ENCODE peak calls at places on chromosomes 16 and 17, in seven cellular contexts. R, U, E, V, Y, G and B are unnamed samples.

GRCh38 chr16:30005341-30006094 is 5.3 kb downstream of the DOC2A start:
- DNase-seq in R (no peak), U (peak), E (no peak), V (no peak), Y (no peak), G (no peak), B (peak)

GRCh38 chr17:68295086-68295485 is 3.8 kb downstream of the ARSG start:
- DNase-seq in R (no peak), U (no peak), E (no peak), V (no peak), Y (no peak), G (no peak), B (no peak)

GRCh38 chr16:65776639-65777183 is 589.8 kb upstream of the CDH5 start:
- DNase-seq in R (no peak), U (no peak), E (no peak), V (no peak), Y (no peak), G (no peak), B (no peak)

GRCh38 chr16:68590201-68590994 is 51.3 kb downstream of the ZFP90 start:
- DNase-seq in R (peak), U (peak), E (peak), V (no peak), Y (peak), G (peak), B (peak)

GRCh38 chr16:85211247-85211910 is 99.1 kb upstream of the CIBAR2 start:
- DNase-seq in R (no peak), U (peak), E (no peak), V (no peak), Y (no peak), G (no peak), B (no peak)

GRCh38 chr16:85424260-85425060 is 188.7 kb upstream of the GSE1 start:
- DNase-seq in R (no peak), U (no peak), E (no peak), V (no peak), Y (peak), G (no peak), B (peak)

GRCh38 chr17:61325382-61326073 is 74.1 kb upstream of the TBX2 start:
- DNase-seq in R (no peak), U (peak), E (no peak), V (no peak), Y (no peak), G (no peak), B (no peak)

GRCh38 chr17:2060681-2061440 is 6.0 kb downstream of the HIC1 start:
- DNase-seq in R (no peak), U (peak), E (no peak), V (no peak), Y (no peak), G (no peak), B (no peak)

GRCh38 chr17:31078290-31078689 is 16.5 kb upstream of the NF1 start:
- DNase-seq in R (no peak), U (no peak), E (no peak), V (no peak), Y (no peak), G (peak), B (no peak)

GRCh38 chr17:74742153-74742515 is 5.1 kb downstream of the RAB37 start:
- DNase-seq in R (no peak), U (no peak), E (no peak), V (no peak), Y (no peak), G (no peak), B (no peak)

GRCh38 chr17:68843522-68843921 is 111.7 kb downstream of the ABCA8 start:
- DNase-seq in R (no peak), U (no peak), E (no peak), V (peak), Y (no peak), G (no peak), B (no peak)

GRCh38 chr16:668519-669171 is 713 bp downstream of the RHOT2 start:
- DNase-seq in R (no peak), U (peak), E (no peak), V (no peak), Y (no peak), G (no peak), B (peak)

GRCh38 chr17:7560172-7561027 is 1.3 kb upstream of the SENP3 start:
- DNase-seq in R (peak), U (peak), E (no peak), V (peak), Y (peak), G (peak), B (peak)

GRCh38 chr17:27306276-27306820 is 12.4 kb downstream of the WSB1 start:
- DNase-seq in R (no peak), U (no peak), E (no peak), V (no peak), Y (no peak), G (no peak), B (no peak)

GRCh38 chr16:58474296-58474695 is 25.6 kb upstream of the NDRG4 start:
- DNase-seq in R (no peak), U (no peak), E (no peak), V (no peak), Y (no peak), G (no peak), B (no peak)

GRCh38 chr16:86498155-86498651 is 12.1 kb upstream of the FOXF1 start:
- DNase-seq in R (no peak), U (no peak), E (no peak), V (no peak), Y (no peak), G (no peak), B (no peak)

GRCh38 chr17:28335959-28336871 is 654 bp downstream of the TNFAIP1 start:
- DNase-seq in R (peak), U (peak), E (no peak), V (peak), Y (peak), G (peak), B (peak)

GRCh38 chr17:57255182-57255775 is 1.0 kb upstream of the MSI2 start:
- DNase-seq in R (no peak), U (no peak), E (no peak), V (no peak), Y (no peak), G (no peak), B (no peak)

GRCh38 chr17:49992933-49993422 is 2.0 kb downstream of the DLX3 start:
- DNase-seq in R (no peak), U (no peak), E (no peak), V (no peak), Y (no peak), G (no peak), B (no peak)

GRCh38 chr16:12024429-12024828 is 47.9 kb downstream of the SNX29 start:
- DNase-seq in R (no peak), U (no peak), E (no peak), V (no peak), Y (no peak), G (no peak), B (no peak)

GRCh38 chr17:33375086-33375485 is 82.0 kb upstream of the ASIC2 start:
- DNase-seq in R (no peak), U (no peak), E (no peak), V (no peak), Y (peak), G (no peak), B (no peak)

GRCh38 chr16:56331399-56331798 is 93.9 kb downstream of the AMFR start:
- DNase-seq in R (no peak), U (no peak), E (no peak), V (no peak), Y (no peak), G (no peak), B (no peak)

GRCh38 chr16:14324581-14324980 is 253.5 kb downstream of the MRTFB start:
- DNase-seq in R (no peak), U (peak), E (no peak), V (no peak), Y (no peak), G (no peak), B (no peak)

GRCh38 chr17:43308999-43309398 is 75.2 kb upstream of the RNU2-1 start:
- DNase-seq in R (no peak), U (no peak), E (no peak), V (no peak), Y (peak), G (no peak), B (no peak)

GRCh38 chr17:64538508-64539120 is 31.8 kb downstream of the CEP95 start:
- DNase-seq in R (no peak), U (no peak), E (no peak), V (no peak), Y (no peak), G (no peak), B (no peak)

GRCh38 chr16:84983308-84983707 is 28.0 kb downstream of the ZDHHC7 start:
- DNase-seq in R (no peak), U (no peak), E (no peak), V (no peak), Y (no peak), G (no peak), B (peak)

GRCh38 chr17:16484445-16485169 is 7.4 kb downstream of the LRRC75A start:
- DNase-seq in R (no peak), U (no peak), E (no peak), V (no peak), Y (no peak), G (no peak), B (no peak)

GRCh38 chr17:57995076-57995956 is 7.3 kb upstream of the VEZF1 start:
- DNase-seq in R (peak), U (peak), E (peak), V (peak), Y (peak), G (peak), B (no peak)

GRCh38 chr16:87271256-87271655 is 45.9 kb downstream of the C16orf95 start:
- DNase-seq in R (no peak), U (no peak), E (no peak), V (no peak), Y (no peak), G (no peak), B (no peak)

GRCh38 chr17:21304091-21304490 is 19.6 kb downstream of the MAP2K3 start:
- DNase-seq in R (no peak), U (no peak), E (no peak), V (no peak), Y (no peak), G (no peak), B (peak)

GRCh38 chr16:85164838-85165516 is 52.7 kb upstream of the CIBAR2 start:
- DNase-seq in R (no peak), U (no peak), E (no peak), V (no peak), Y (no peak), G (no peak), B (no peak)

GRCh38 chr17:50270430-50271172 is 3.7 kb upstream of the TMEM92 start:
- DNase-seq in R (no peak), U (peak), E (no peak), V (no peak), Y (peak), G (no peak), B (peak)

GRCh38 chr17:75832164-75832651 is 12.0 kb downstream of the UNC13D start:
- DNase-seq in R (no peak), U (peak), E (no peak), V (no peak), Y (no peak), G (peak), B (no peak)

GRCh38 chr17:37344519-37344918 is 31.3 kb upstream of the C17orf78 start:
- DNase-seq in R (no peak), U (no peak), E (no peak), V (no peak), Y (no peak), G (no peak), B (no peak)

GRCh38 chr17:37342589-37342988 is 33.2 kb upstream of the C17orf78 start:
- DNase-seq in R (no peak), U (no peak), E (no peak), V (no peak), Y (no peak), G (no peak), B (no peak)

GRCh38 chr17:37339321-37339720 is 36.5 kb upstream of the C17orf78 start:
- DNase-seq in R (no peak), U (no peak), E (no peak), V (no peak), Y (no peak), G (no peak), B (no peak)

GRCh38 chr17:37340804-37341203 is 35.0 kb upstream of the C17orf78 start:
- DNase-seq in R (no peak), U (no peak), E (no peak), V (no peak), Y (no peak), G (no peak), B (no peak)

DNA sequence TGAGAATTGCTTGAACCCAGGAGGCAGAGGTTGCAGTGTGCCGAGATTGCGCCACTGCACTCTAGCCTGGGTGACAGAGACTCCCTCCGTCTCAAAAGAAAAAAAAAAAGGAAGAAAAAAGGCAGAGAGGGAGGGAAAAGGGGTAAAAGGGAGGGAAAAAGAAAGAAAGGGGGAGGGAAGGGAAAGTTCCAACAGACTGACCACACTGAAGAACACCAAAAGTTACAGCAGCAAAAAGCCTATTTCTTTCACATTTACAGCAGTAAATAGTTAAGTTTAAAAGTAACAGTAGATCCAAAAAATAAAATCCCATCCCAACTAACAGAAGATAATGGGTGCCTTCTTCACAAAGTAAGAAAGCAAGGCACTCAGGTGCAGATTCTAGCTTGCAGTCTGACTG is 36.9 kb upstream of the C17orf78 start:
- DNase-seq in R (no peak), U (no peak), E (no peak), V (no peak), Y (no peak), G (no peak), B (no peak)
- TF ChIP-seq CTCF in R (no peak), U (no peak), E (no peak), V (no peak), Y (no peak), G (no peak), B (no peak)

DNA sequence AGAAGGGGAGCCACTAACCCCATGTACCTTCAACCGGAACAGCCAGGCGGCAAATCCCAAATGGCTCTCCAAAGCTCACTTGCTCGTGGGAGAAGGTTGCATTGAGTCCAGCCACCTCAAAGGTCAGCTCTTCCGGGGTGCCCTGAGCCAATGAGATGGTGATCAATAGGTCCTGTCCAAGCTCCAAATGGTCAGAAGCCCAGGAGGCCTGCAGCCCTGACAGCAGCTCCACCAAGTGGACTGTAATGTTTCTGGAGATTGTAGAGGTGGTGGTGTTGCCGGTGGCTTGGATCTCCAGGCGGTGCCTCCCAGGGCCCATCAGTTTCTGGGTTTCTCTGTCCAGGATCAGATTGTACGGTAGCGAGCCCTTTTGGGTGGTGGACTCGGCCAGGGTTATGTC is 39.9 kb upstream of the BCO1 start:
- DNase-seq in R (no peak), U (peak), E (no peak), V (no peak), Y (no peak), G (no peak), B (no peak)
- TF ChIP-seq CTCF in R (no peak), U (peak), E (no peak), V (peak), Y (no peak), G (peak), B (no peak)

GRCh38 chr17:72270530-72270929 is 149.7 kb downstream of the SOX9 start:
- DNase-seq in R (no peak), U (peak), E (peak), V (peak), Y (no peak), G (no peak), B (no peak)

GRCh38 chr17:72271603-72272002 is 150.8 kb downstream of the SOX9 start:
- DNase-seq in R (no peak), U (no peak), E (no peak), V (no peak), Y (no peak), G (no peak), B (no peak)

GRCh38 chr17:72273301-72274056 is 152.7 kb downstream of the SOX9 start:
- DNase-seq in R (no peak), U (no peak), E (no peak), V (no peak), Y (no peak), G (peak), B (no peak)

DNA sequence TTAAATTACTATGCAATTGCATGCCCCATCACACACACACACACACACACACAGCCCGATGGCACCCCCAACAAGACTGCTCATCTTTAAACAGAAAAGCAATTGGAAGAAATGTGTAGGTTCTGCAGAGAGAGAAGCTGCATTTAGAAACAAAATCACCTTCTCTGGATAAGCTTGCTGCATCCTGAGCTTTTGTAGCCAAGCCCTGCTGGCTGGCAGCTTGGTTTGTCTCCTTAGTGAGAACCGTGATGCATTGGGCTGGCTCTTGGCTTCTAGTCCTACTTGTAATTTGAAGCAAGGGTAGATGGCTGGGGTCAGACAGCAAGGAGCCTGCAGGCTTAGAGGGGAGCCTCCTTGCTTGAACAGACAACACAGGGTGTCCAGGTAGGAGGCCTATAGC is 153.8 kb downstream of the SOX9 start:
- DNase-seq in R (no peak), U (no peak), E (no peak), V (no peak), Y (no peak), G (no peak), B (no peak)
- TF ChIP-seq CTCF in R (no peak), U (no peak), E (no peak), V (no peak), Y (no peak), G (no peak), B (no peak)

GRCh38 chr17:38870259-38871165 is 654 bp downstream of the LASP1 start:
- DNase-seq in R (peak), U (peak), E (no peak), V (peak), Y (peak), G (peak), B (peak)
- TF ChIP-seq CTCF in R (no peak), U (no peak), E (no peak), V (no peak), Y (no peak), G (no peak), B (peak)

DNA sequence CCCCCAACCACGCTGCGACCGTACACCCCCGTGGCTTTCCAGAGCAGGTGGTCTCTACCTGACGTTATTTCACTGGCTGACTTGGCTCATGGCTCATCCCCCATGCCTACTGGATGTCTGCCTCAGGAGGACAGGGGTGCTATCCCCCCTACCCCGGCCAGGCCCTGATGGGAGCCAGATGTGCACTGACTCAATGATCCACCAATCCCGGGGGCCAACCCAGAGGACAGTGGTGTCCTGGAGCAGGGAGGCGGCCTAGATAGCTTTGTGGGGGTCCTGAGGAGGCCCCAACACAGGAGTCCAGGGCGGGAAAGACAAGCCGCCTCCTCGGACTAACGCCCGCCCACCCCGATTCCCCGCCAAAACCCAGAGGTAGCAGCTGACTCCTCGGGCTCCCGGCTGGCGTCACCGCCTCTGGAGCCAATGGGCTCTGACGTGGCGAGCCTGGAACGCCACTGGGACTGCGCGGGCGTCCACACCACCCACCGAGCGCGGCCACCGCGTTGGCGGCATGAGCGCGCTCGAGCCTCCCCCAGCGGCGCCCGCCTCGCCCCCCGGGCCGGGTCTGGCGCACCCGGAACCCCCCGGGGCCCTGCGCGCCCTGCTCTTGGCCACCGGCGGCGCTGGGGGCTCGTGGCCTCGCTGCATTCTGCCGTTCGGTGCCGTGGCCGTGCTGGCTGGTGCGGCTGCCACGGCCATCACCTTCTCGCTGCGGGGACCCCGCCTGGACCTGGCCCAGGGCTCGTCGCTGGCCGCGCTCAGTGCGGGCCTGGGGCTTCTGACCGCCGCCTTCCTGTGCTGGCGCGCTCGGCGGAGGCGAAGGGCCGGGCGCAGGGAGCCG is 3.6 kb upstream of the NTN3 start:
- DNase-seq in R (no peak), U (peak), E (no peak), V (peak), Y (peak), G (peak), B (peak)
- TF ChIP-seq CTCF in R (peak), U (no peak), E (peak), V (no peak), Y (no peak), G (no peak), B (no peak)

GRCh38 chr17:40318835-40319332 is 9.9 kb downstream of the RARA start:
- DNase-seq in R (no peak), U (no peak), E (no peak), V (peak), Y (peak), G (no peak), B (peak)
- TF ChIP-seq CTCF in R (peak), U (peak), E (no peak), V (peak), Y (no peak), G (no peak), B (no peak)

DNA sequence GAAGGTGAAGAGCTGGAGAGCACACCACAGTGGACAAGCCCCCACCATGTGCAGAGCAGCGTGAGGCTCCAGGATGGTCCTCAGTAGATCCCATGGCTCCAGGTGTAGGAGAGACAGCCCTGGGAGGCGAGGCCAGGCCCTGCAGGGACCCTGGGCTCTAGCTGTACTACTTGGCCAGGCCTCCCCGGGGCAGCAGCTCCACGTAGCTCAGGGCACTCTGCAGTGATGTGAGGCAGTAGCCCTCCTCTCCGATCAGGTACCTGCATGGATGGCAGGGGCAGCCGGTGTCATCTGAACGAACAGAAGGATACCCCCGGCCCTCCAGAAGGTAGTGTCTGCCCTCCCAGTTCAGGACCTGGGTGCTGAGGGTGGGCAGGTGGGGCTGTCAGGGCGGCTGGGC is 6.2 kb upstream of the SPATA2L start:
- DNase-seq in R (no peak), U (no peak), E (no peak), V (no peak), Y (no peak), G (no peak), B (peak)
- TF ChIP-seq CTCF in R (no peak), U (no peak), E (no peak), V (no peak), Y (no peak), G (no peak), B (no peak)

DNA sequence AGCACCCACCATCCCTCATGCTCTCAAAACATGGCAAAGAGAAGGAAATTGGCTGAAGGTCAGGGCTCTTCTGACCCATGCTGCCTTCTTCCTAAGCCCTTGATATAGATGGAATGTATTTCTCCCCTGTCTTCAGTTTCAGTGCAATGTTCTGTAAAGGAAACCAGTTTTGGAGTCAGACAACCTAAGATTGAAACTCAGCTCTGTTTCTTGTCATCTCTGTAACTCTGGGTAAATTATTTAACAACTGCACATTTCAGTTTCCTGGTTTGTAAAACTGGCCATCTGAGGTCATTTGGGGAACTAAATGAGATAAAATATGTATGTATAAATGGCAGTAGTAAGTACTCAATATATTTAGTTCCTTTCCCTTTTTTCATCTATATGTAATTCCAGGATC is 243.9 kb downstream of the CA10 start:
- DNase-seq in R (no peak), U (no peak), E (no peak), V (no peak), Y (no peak), G (no peak), B (no peak)
- TF ChIP-seq CTCF in R (no peak), U (no peak), E (no peak), V (no peak), Y (no peak), G (no peak), B (no peak)